ENCODE peak calls at places on chromosomes 2 and 18, in ten cellular contexts. V, K, S, B, O, J, H, R, Q and U are unnamed samples.

GRCh38 chr2:157364257-157364974 is 38.8 kb upstream of the ERMN start:
- DNase-seq in V (no peak), K (no peak), S (no peak), B (no peak), O (no peak), J (no peak), H (no peak), R (no peak), Q (no peak), U (no peak)

GRCh38 chr2:101187131-101187530 is 35.9 kb upstream of the TBC1D8 start:
- DNase-seq in V (no peak), K (no peak), S (no peak), B (no peak), O (no peak), J (no peak), H (no peak), R (no peak), Q (no peak), U (no peak)

GRCh38 chr2:172640389-172640788 is 84.5 kb downstream of the PDK1 start:
- DNase-seq in V (no peak), K (no peak), S (no peak), B (peak; percentile 5), O (peak; percentile 36), J (no peak), H (no peak), R (no peak), Q (peak; percentile 56), U (no peak)

GRCh38 chr2:216388046-216388884 is 16.0 kb upstream of the MARCHF4 start:
- DNase-seq in V (no peak), K (no peak), S (no peak), B (no peak), O (no peak), J (no peak), H (no peak), R (no peak), Q (no peak), U (no peak)

GRCh38 chr2:235050992-235051351 is 99.2 kb downstream of the SH3BP4 start:
- DNase-seq in V (peak; percentile 62), K (peak; percentile 97), S (no peak), B (peak; percentile 94), O (peak; percentile 92), J (peak; percentile 66), H (peak; percentile 92), R (peak; percentile 75), Q (peak; percentile 89), U (no peak)

GRCh38 chr2:68195096-68195495 is 37.4 kb downstream of the PNO1 start:
- DNase-seq in V (no peak), K (no peak), S (no peak), B (peak; percentile 25), O (no peak), J (no peak), H (no peak), R (no peak), Q (peak; percentile 61), U (no peak)

GRCh38 chr2:226215902-226216503 is 583.6 kb downstream of the IRS1 start:
- DNase-seq in V (no peak), K (peak; percentile 35), S (peak; percentile 83), B (peak; percentile 43), O (peak; percentile 78), J (no peak), H (peak; percentile 61), R (no peak), Q (peak; percentile 56), U (no peak)

GRCh38 chr18:63953811-63954210 is 4.7 kb downstream of the HMSD start:
- DNase-seq in V (no peak), K (no peak), S (no peak), B (no peak), O (no peak), J (no peak), H (no peak), R (no peak), Q (no peak), U (no peak)

GRCh38 chr2:167869200-167869599 is 378.2 kb downstream of the STK39 start:
- DNase-seq in V (no peak), K (no peak), S (no peak), B (no peak), O (no peak), J (no peak), H (no peak), R (no peak), Q (no peak), U (no peak)

GRCh38 chr2:164896634-164897033 is 55.0 kb upstream of the COBLL1 start:
- DNase-seq in V (no peak), K (no peak), S (no peak), B (peak; percentile 76), O (peak; percentile 83), J (peak; percentile 37), H (peak; percentile 83), R (no peak), Q (peak; percentile 76), U (no peak)

GRCh38 chr18:23936371-23936958 is 78.1 kb upstream of the TTC39C start:
- DNase-seq in V (no peak), K (no peak), S (no peak), B (no peak), O (no peak), J (no peak), H (no peak), R (no peak), Q (no peak), U (no peak)

GRCh38 chr2:24021122-24021998 is 11.5 kb downstream of the MFSD2B start:
- DNase-seq in V (no peak), K (no peak), S (peak; percentile 83), B (no peak), O (no peak), J (no peak), H (no peak), R (peak; percentile 74), Q (no peak), U (no peak)

GRCh38 chr2:200670313-200670712 is 84.5 kb downstream of the AOX1 start:
- DNase-seq in V (no peak), K (no peak), S (no peak), B (no peak), O (no peak), J (no peak), H (no peak), R (no peak), Q (no peak), U (no peak)
- TF ChIP-seq CTCF in V (no peak), K (no peak), S (no peak), B (no peak), O (no peak), J (no peak), H (no peak), R (no peak), Q (no peak), U (no peak)

GRCh38 chr2:202015471-202015870 is 18.2 kb upstream of the FZD7 start:
- DNase-seq in V (no peak), K (no peak), S (no peak), B (no peak), O (no peak), J (no peak), H (no peak), R (no peak), Q (no peak), U (no peak)
- TF ChIP-seq CTCF in V (no peak), K (no peak), S (no peak), B (no peak), O (no peak), J (no peak), H (no peak), R (no peak), Q (no peak), U (no peak)

GRCh38 chr2:119660343-119660658 is 18.7 kb upstream of the TMEM177 start:
- DNase-seq in V (no peak), K (no peak), S (no peak), B (no peak), O (no peak), J (no peak), H (no peak), R (no peak), Q (no peak), U (no peak)
- TF ChIP-seq CTCF in V (no peak), K (no peak), S (no peak), B (no peak), O (no peak), J (no peak), H (no peak), R (no peak), Q (no peak), U (no peak)

GRCh38 chr18:25921677-25922421 is 168.6 kb downstream of the SS18 start:
- DNase-seq in V (no peak), K (no peak), S (peak; percentile 74), B (peak; percentile 0), O (peak; percentile 42), J (no peak), H (no peak), R (no peak), Q (peak; percentile 31), U (no peak)

GRCh38 chr18:25915907-25916306 is 174.5 kb downstream of the SS18 start:
- DNase-seq in V (no peak), K (no peak), S (no peak), B (no peak), O (no peak), J (no peak), H (no peak), R (no peak), Q (no peak), U (no peak)
- TF ChIP-seq CTCF in V (no peak), K (peak; percentile 9), S (peak; percentile 12), B (peak; percentile 6), O (peak; percentile 7), J (no peak), H (no peak), R (no peak), Q (peak; percentile 22), U (no peak)

DNA sequence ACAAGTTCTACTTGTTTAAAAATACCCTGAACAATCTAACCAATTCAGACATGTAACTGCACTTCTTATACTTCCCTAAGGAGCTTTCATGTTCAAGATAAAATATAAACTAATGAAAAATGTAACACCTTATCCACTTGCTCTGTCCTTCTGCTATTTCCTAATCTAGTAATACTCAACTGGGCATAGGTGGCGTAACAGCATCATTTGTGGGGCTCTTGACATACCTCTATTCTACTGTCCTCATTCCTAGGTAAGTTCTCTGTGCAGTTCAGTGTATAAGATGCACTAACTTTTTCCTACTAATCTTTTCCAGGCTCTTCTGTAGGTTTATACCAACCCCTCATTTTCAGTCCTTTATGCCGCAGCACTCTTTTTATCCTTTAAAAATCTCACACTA is 36.7 kb downstream of the PRKD3 start:
- DNase-seq in V (no peak), K (no peak), S (no peak), B (no peak), O (no peak), J (no peak), H (no peak), R (no peak), Q (no peak), U (no peak)
- TF ChIP-seq CTCF in V (no peak), K (no peak), S (no peak), B (no peak), O (no peak), J (no peak), H (no peak), R (no peak), Q (no peak), U (peak; percentile 22)

DNA sequence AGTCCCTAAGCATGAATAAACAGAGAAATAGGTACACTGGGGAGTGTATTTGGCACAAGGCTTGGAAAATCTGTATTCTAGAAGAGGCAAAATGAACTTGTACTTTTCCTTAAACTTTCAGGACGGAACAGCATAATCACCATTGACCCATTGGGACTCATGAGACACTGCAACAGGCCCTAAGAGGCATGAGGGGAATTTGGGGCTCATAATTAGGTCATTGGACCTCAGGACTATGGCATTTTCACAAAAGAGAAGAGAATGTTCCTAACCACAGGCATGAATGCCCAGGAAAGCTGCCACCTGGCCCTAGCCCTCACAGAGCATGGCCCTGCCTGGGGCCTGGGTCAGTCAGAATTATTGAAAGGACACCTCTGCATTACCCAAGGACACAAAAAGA is 67.9 kb upstream of the PIK3C3 start:
- DNase-seq in V (no peak), K (no peak), S (no peak), B (peak; percentile 20), O (peak; percentile 36), J (no peak), H (no peak), R (no peak), Q (no peak), U (no peak)
- TF ChIP-seq CTCF in V (no peak), K (no peak), S (no peak), B (no peak), O (no peak), J (no peak), H (no peak), R (no peak), Q (no peak), U (no peak)